ENCODE peak calls at places on chromosomes 16 and 17, in five cellular contexts. S is testis, P is AG09309, I is stomach, M is neural crest cell. C is an unnamed sample.

GRCh38 chr16:81429045-81429521 is 15.5 kb upstream of the CMIP start:
- DNase-seq in S (no peak), P (no peak), I (peak; percentile 77), M (no peak), C (peak; percentile 75)

GRCh38 chr17:82587234-82588086 is 60.8 kb downstream of the WDR45B start:
- DNase-seq in S (no peak), P (no peak), I (no peak), M (no peak), C (no peak)

GRCh38 chr17:60534613-60535157 is 8.6 kb upstream of the APPBP2 start:
- DNase-seq in S (no peak), P (no peak), I (no peak), M (no peak), C (peak; percentile 1)

GRCh38 chr17:28953444-28954118 is 2.3 kb upstream of the PHF12 start:
- DNase-seq in S (peak; percentile 69), P (no peak), I (peak; percentile 35), M (peak; percentile 74), C (peak; percentile 56)

GRCh38 chr16:86718118-86718517 is 139.8 kb downstream of the FOXL1 start:
- DNase-seq in S (peak; percentile 33), P (no peak), I (no peak), M (no peak), C (peak; percentile 79)

GRCh38 chr16:19274178-19274797 is 11.2 kb upstream of the CLEC19A start:
- DNase-seq in S (no peak), P (no peak), I (peak; percentile 58), M (no peak), C (no peak)

GRCh38 chr17:55454906-55455474 is 33.4 kb upstream of the MMD start:
- DNase-seq in S (no peak), P (peak; percentile 84), I (no peak), M (no peak), C (no peak)

GRCh38 chr17:65457183-65457582 is 104.3 kb downstream of the AXIN2 start:
- DNase-seq in S (no peak), P (no peak), I (no peak), M (no peak), C (no peak)

GRCh38 chr17:7929158-7930029 is at the start of gene KCNAB3:
- DNase-seq in S (peak; percentile 81), P (no peak), I (no peak), M (peak; percentile 64), C (no peak)

GRCh38 chr17:75152523-75152922 is 1.8 kb downstream of the JPT1 start:
- DNase-seq in S (no peak), P (no peak), I (no peak), M (no peak), C (no peak)

GRCh38 chr17:1226308-1226707 is 43.9 kb upstream of the BHLHA9 start:
- DNase-seq in S (no peak), P (no peak), I (no peak), M (no peak), C (no peak)

GRCh38 chr16:84795338-84796053 is 24.3 kb upstream of the CRISPLD2 start:
- DNase-seq in S (peak; percentile 79), P (peak; percentile 93), I (peak; percentile 43), M (no peak), C (no peak)

GRCh38 chr17:29617125-29617480 is 5.6 kb downstream of the CORO6 start:
- DNase-seq in S (peak; percentile 81), P (no peak), I (peak; percentile 83), M (peak; percentile 80), C (peak; percentile 86)

GRCh38 chr17:2701996-2702741 is 9.4 kb downstream of the CLUH start:
- DNase-seq in S (no peak), P (no peak), I (no peak), M (no peak), C (no peak)

GRCh38 chr17:74959826-74960738 is 12.5 kb downstream of the HID1 start:
- DNase-seq in S (no peak), P (no peak), I (no peak), M (no peak), C (no peak)

GRCh38 chr16:74999208-74999682 is 421 bp downstream of the ZNRF1 start:
- DNase-seq in S (peak; percentile 26), P (no peak), I (no peak), M (peak; percentile 23), C (peak; percentile 15)

GRCh38 chr17:76131692-76132573 is 9.1 kb downstream of the FOXJ1 start:
- DNase-seq in S (no peak), P (no peak), I (no peak), M (no peak), C (no peak)

GRCh38 chr17:49393491-49394255 is 21.0 kb downstream of the PHB1 start:
- DNase-seq in S (no peak), P (no peak), I (no peak), M (no peak), C (no peak)

GRCh38 chr17:82302991-82303943 is 14.1 kb downstream of the CD7 start:
- DNase-seq in S (no peak), P (no peak), I (no peak), M (no peak), C (no peak)

GRCh38 chr17:41915020-41915419 is 3.7 kb downstream of the ACLY start:
- DNase-seq in S (no peak), P (no peak), I (no peak), M (no peak), C (no peak)

GRCh38 chr16:35239561-35239960 is 1780.1 kb downstream of the TP53TG3F start:
- DNase-seq in S (no peak), P (no peak), I (no peak), M (no peak), C (no peak)
- TF ChIP-seq CTCF in S (no peak), P (no peak), I (no peak), M (no peak), C (no peak)

GRCh38 chr16:89491974-89492687 is 1.8 kb upstream of the ANKRD11 start:
- DNase-seq in S (no peak), P (no peak), I (no peak), M (no peak), C (no peak)

GRCh38 chr16:89491238-89491869 is 993 bp upstream of the ANKRD11 start:
- DNase-seq in S (no peak), P (no peak), I (no peak), M (no peak), C (no peak)

GRCh38 chr16:89490386-89491237 is at the start of gene ANKRD11:
- DNase-seq in S (peak; percentile 99), P (peak; percentile 99), I (peak; percentile 98), M (peak; percentile 95), C (peak; percentile 99)

GRCh38 chr16:89489731-89490385 is 503 bp downstream of the ANKRD11 start:
- DNase-seq in S (no peak), P (no peak), I (no peak), M (no peak), C (no peak)

GRCh38 chr16:89489040-89489721 is 1.2 kb downstream of the ANKRD11 start:
- DNase-seq in S (peak; percentile 89), P (peak; percentile 93), I (peak; percentile 86), M (peak; percentile 57), C (peak; percentile 86)
- TF ChIP-seq CTCF in S (no peak), P (peak; percentile 27), I (peak; percentile 38), M (peak; percentile 40), C (no peak)

DNA sequence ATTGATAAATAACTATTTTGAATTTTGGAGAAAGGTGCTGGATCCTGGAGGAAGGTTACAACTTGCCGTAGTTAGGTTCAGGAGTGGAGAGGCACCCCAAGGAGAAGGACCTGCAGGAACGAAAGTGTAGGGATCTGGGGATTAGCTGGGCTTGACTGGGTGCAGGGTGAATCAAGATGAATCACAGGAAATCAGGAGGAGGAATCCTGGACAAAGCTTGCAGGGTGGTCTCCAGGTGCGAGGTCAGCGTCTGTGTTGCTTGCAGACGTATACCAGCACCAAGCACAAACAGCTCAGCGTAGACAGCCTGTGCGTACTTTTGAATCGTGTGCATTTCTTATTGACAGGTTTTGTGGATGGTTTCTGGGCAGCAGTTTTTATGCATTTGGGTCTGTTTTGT is 144.3 kb downstream of the MSI2 start:
- DNase-seq in S (no peak), P (no peak), I (no peak), M (no peak), C (no peak)
- TF ChIP-seq CTCF in S (no peak), P (no peak), I (no peak), M (no peak), C (no peak)

GRCh38 chr17:68760141-68760475 is 158.9 kb upstream of the FAM20A start:
- DNase-seq in S (no peak), P (no peak), I (no peak), M (no peak), C (no peak)
- TF ChIP-seq CTCF in S (no peak), P (no peak), I (no peak), M (no peak), C (no peak)

C was measured in Calu3.